ENCODE peak calls at places on chromosomes 1 and 21, in four cellular contexts. Q is retina; A is lower lobe of right lung; J is activated CD4-positive, alpha-beta T cell treated with anti-CD3 and anti-CD28 coated beads, Interleukin-2, amount 50 U/mL, for 4 hours. W is an unnamed sample.
A peak's percentile ranks its signal among the peaks of the same experiment; 100 is the strongest.

GRCh38 chr21:31374430-31374829 is 30.4 kb upstream of the TIAM1 start:
- DNase-seq in Q (no peak), A (no peak), J (no peak), W (no peak)

GRCh38 chr1:218424528-218424927 is 79.4 kb downstream of the TGFB2 start:
- DNase-seq in Q (no peak), A (no peak), J (no peak), W (no peak)

GRCh38 chr1:216005916-216006315 is 417.3 kb downstream of the USH2A start:
- DNase-seq in Q (no peak), A (no peak), J (no peak), W (no peak)

GRCh38 chr1:28518745-28519341 is 13.0 kb downstream of the RCC1 start:
- DNase-seq in Q (no peak), A (no peak), J (no peak), W (no peak)

GRCh38 chr1:203104096-203104495 is 18.3 kb upstream of the MYOG start:
- DNase-seq in Q (no peak), A (no peak), J (no peak), W (no peak)

GRCh38 chr1:89603651-89604413 is 29.1 kb upstream of the LRRC8C start:
- DNase-seq in Q (no peak), A (no peak), J (peak; percentile 36), W (no peak)

GRCh38 chr21:45923146-45923545 is 58.4 kb upstream of the COL6A1 start:
- DNase-seq in Q (peak; percentile 87), A (peak; percentile 63), J (peak; percentile 64), W (peak; percentile 85)

GRCh38 chr1:69104859-69105258 is 462.9 kb upstream of the LRRC7 start:
- DNase-seq in Q (no peak), A (no peak), J (no peak), W (no peak)

GRCh38 chr1:30527511-30528140 is 195.8 kb downstream of the MATN1 start:
- DNase-seq in Q (no peak), A (no peak), J (no peak), W (no peak)

GRCh38 chr1:152622803-152623202 is at the start of gene LCE3A:
- DNase-seq in Q (no peak), A (no peak), J (no peak), W (no peak)

GRCh38 chr1:110292327-110292741 is 46.8 kb upstream of the RBM15 start:
- DNase-seq in Q (peak; percentile 31), A (no peak), J (no peak), W (no peak)

GRCh38 chr21:28892550-28893111 is 100.0 kb downstream of the LTN1 start:
- DNase-seq in Q (no peak), A (no peak), J (no peak), W (no peak)

GRCh38 chr1:172273668-172274396 is 146.7 kb upstream of the C1orf105 start:
- DNase-seq in Q (no peak), A (no peak), J (no peak), W (no peak)

GRCh38 chr1:24503003-24503751 is 541 bp downstream of the RCAN3 start:
- DNase-seq in Q (peak; percentile 56), A (no peak), J (no peak), W (no peak)

W was measured in NT2/D1.